ENCODE peak calls at places on chromosomes 13 and 19, in nine cellular contexts. One of them, this sample, is unnamed.

GRCh38 chr13:84097148-84097547 is 214.9 kb upstream of the SLITRK1 start:
- DNase-seq in cardiac muscle cell: no peak
- DNase-seq in stomach: no peak
- DNase-seq in colonic mucosa: no peak
- DNase-seq in heart left ventricle: no peak
- DNase-seq in mucosa of descending colon: no peak
- DNase-seq in right lobe of liver: no peak
- DNase-seq in CD8-positive, alpha-beta T cell: no peak
- DNase-seq in uterus: no peak
- DNase-seq in this sample: no peak

GRCh38 chr19:56601375-56601774 is 6.3 kb downstream of the ZNF71 start:
- DNase-seq in uterus: no peak
- DNase-seq in CD8-positive, alpha-beta T cell: no peak
- DNase-seq in stomach: no peak
- DNase-seq in colonic mucosa: no peak
- DNase-seq in cardiac muscle cell: no peak
- DNase-seq in heart left ventricle: no peak
- DNase-seq in right lobe of liver: no peak
- DNase-seq in mucosa of descending colon: no peak
- DNase-seq in this sample: no peak

GRCh38 chr13:27421101-27421881 is 3.1 kb upstream of the GTF3A start:
- DNase-seq in mucosa of descending colon: no peak
- DNase-seq in heart left ventricle: no peak
- DNase-seq in uterus: no peak
- DNase-seq in stomach: no peak
- DNase-seq in CD8-positive, alpha-beta T cell: no peak
- DNase-seq in colonic mucosa: no peak
- DNase-seq in right lobe of liver: no peak
- DNase-seq in cardiac muscle cell: no peak
- DNase-seq in this sample: no peak

GRCh38 chr13:97145057-97145456 is 77.1 kb upstream of the MBNL2 start:
- DNase-seq in heart left ventricle: no peak
- DNase-seq in colonic mucosa: no peak
- DNase-seq in mucosa of descending colon: no peak
- DNase-seq in right lobe of liver: no peak
- DNase-seq in uterus: no peak
- DNase-seq in CD8-positive, alpha-beta T cell: no peak
- DNase-seq in cardiac muscle cell: no peak
- DNase-seq in stomach: no peak
- DNase-seq in this sample: no peak

GRCh38 chr13:71864981-71865857 is 1.8 kb downstream of the DACH1 start:
- DNase-seq in mucosa of descending colon: peak; percentile 45
- DNase-seq in colonic mucosa: peak; percentile 51
- DNase-seq in CD8-positive, alpha-beta T cell: no peak
- DNase-seq in uterus: peak; percentile 18
- DNase-seq in right lobe of liver: peak; percentile 47
- DNase-seq in cardiac muscle cell: peak; percentile 12
- DNase-seq in heart left ventricle: peak; percentile 28
- DNase-seq in stomach: no peak
- DNase-seq in this sample: no peak

GRCh38 chr13:22625691-22626090 is 555.1 kb upstream of the SGCG start:
- DNase-seq in mucosa of descending colon: no peak
- DNase-seq in colonic mucosa: no peak
- DNase-seq in uterus: no peak
- DNase-seq in cardiac muscle cell: no peak
- DNase-seq in stomach: no peak
- DNase-seq in heart left ventricle: no peak
- DNase-seq in CD8-positive, alpha-beta T cell: no peak
- DNase-seq in right lobe of liver: no peak
- DNase-seq in this sample: no peak

GRCh38 chr19:43966079-43966694 is 15.2 kb downstream of the ZNF221 start:
- DNase-seq in heart left ventricle: no peak
- DNase-seq in uterus: no peak
- DNase-seq in right lobe of liver: no peak
- DNase-seq in stomach: no peak
- DNase-seq in colonic mucosa: no peak
- DNase-seq in CD8-positive, alpha-beta T cell: no peak
- DNase-seq in cardiac muscle cell: peak; percentile 2
- DNase-seq in mucosa of descending colon: no peak
- DNase-seq in this sample: no peak

GRCh38 chr13:19927117-19927734 is 31.3 kb upstream of the ZMYM2 start:
- DNase-seq in CD8-positive, alpha-beta T cell: no peak
- DNase-seq in uterus: no peak
- DNase-seq in cardiac muscle cell: peak; percentile 15
- DNase-seq in right lobe of liver: no peak
- DNase-seq in heart left ventricle: no peak
- DNase-seq in colonic mucosa: no peak
- DNase-seq in stomach: no peak
- DNase-seq in mucosa of descending colon: no peak
- DNase-seq in this sample: no peak

DNA sequence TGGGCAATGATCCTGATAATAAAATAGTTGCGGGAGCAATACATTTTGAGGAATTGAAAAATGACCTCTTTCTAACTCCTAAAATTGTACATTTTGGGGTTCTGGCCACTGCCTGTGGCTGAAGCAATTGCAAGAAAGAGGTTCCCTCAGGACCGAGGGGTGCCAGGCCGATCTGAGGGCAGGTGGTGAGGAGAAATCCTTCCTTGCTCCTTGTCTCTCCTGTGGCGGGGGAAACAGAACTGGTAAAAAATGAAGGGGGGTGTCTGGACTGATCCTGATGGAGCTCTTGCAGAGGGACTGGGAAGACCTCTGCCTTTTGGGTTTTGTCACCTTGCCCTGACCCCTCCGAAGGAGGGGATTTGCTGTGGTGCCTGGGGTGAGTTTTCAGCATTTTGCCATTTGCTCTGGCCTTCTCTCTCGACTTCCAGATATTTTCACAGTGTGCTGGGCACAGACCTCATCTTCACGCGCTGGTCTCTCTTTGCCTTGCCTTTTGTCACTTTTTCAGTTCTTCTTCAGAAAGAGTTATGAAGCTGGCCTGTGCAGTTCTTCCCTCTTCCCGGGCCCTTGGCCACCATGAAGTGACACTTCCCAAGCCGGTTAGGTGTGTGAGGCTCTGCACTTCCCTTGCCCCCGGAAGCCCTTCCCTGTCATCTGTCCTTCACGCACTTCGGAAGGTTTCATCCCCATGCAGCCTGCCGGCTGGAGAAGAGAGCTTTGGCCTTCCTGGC is 22.2 kb downstream of the NFIX start:
- DNase-seq in colonic mucosa: no peak
- DNase-seq in heart left ventricle: no peak
- DNase-seq in cardiac muscle cell: no peak
- DNase-seq in uterus: no peak
- DNase-seq in stomach: no peak
- DNase-seq in mucosa of descending colon: no peak
- DNase-seq in CD8-positive, alpha-beta T cell: no peak
- DNase-seq in right lobe of liver: no peak
- DNase-seq in this sample: no peak
- H3K4me1 ChIP-seq in colonic mucosa: peaks cover 7% of the 10 kb centered on the region
- H3K4me1 ChIP-seq in heart left ventricle: peaks cover 53% of the 10 kb centered on the region
- H3K4me1 ChIP-seq in cardiac muscle cell: no peaks in the 10 kb centered on the region
- H3K4me1 ChIP-seq in uterus: peaks cover 8% of the 10 kb centered on the region
- H3K4me1 ChIP-seq in stomach: peaks cover 99% of the 10 kb centered on the region
- H3K4me1 ChIP-seq in mucosa of descending colon: peaks cover 24% of the 10 kb centered on the region
- H3K4me1 ChIP-seq in CD8-positive, alpha-beta T cell: peaks cover 21% of the 10 kb centered on the region
- H3K4me1 ChIP-seq in right lobe of liver: no peaks in the 10 kb centered on the region
- H3K4me1 ChIP-seq in this sample: peaks cover 93% of the 10 kb centered on the region

DNA sequence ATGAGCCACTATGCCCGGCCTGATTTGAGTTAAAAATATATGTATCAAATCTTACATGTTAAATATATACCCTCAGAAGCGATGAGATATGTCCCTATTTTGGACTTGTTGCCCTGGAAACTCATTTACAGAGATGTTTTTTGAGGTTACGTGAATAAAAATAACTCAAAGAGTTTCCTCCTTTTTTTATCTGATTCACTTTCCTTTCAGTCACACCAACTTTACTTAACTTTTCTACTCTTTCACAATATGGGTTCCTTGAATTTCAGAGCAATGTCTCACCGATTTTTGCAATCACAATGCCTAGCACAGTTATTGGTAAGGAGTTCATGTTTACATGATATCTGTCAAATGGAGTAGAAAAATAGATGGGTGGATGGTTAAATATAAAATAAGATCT is 2.3 kb downstream of the OR7C2 start:
- DNase-seq in uterus: no peak
- DNase-seq in stomach: no peak
- DNase-seq in CD8-positive, alpha-beta T cell: no peak
- DNase-seq in heart left ventricle: no peak
- DNase-seq in colonic mucosa: no peak
- DNase-seq in cardiac muscle cell: peak; percentile 35
- DNase-seq in right lobe of liver: no peak
- DNase-seq in mucosa of descending colon: no peak
- DNase-seq in this sample: no peak
- TF ChIP-seq CTCF in uterus: no peak
- TF ChIP-seq CTCF in stomach: no peak
- TF ChIP-seq CTCF in CD8-positive, alpha-beta T cell: no peak
- TF ChIP-seq CTCF in heart left ventricle: no peak
- TF ChIP-seq CTCF in colonic mucosa: no peak
- TF ChIP-seq CTCF in cardiac muscle cell: no peak
- TF ChIP-seq CTCF in right lobe of liver: no peak
- TF ChIP-seq CTCF in mucosa of descending colon: no peak
- TF ChIP-seq CTCF in this sample: no peak

GRCh38 chr13:31761951-31762350 is 22.6 kb downstream of the RXFP2 start:
- DNase-seq in right lobe of liver: no peak
- DNase-seq in heart left ventricle: no peak
- DNase-seq in mucosa of descending colon: no peak
- DNase-seq in uterus: no peak
- DNase-seq in stomach: no peak
- DNase-seq in colonic mucosa: no peak
- DNase-seq in cardiac muscle cell: no peak
- DNase-seq in CD8-positive, alpha-beta T cell: no peak
- DNase-seq in this sample: no peak
- H3K4me1 ChIP-seq in right lobe of liver: no peaks in the 10 kb centered on the region
- H3K4me1 ChIP-seq in heart left ventricle: no peaks in the 10 kb centered on the region
- H3K4me1 ChIP-seq in mucosa of descending colon: no peaks in the 10 kb centered on the region
- H3K4me1 ChIP-seq in uterus: no peaks in the 10 kb centered on the region
- H3K4me1 ChIP-seq in stomach: no peaks in the 10 kb centered on the region
- H3K4me1 ChIP-seq in colonic mucosa: no peaks in the 10 kb centered on the region
- H3K4me1 ChIP-seq in cardiac muscle cell: no peaks in the 10 kb centered on the region
- H3K4me1 ChIP-seq in CD8-positive, alpha-beta T cell: no peaks in the 10 kb centered on the region
- H3K4me1 ChIP-seq in this sample: no peaks in the 10 kb centered on the region

DNA sequence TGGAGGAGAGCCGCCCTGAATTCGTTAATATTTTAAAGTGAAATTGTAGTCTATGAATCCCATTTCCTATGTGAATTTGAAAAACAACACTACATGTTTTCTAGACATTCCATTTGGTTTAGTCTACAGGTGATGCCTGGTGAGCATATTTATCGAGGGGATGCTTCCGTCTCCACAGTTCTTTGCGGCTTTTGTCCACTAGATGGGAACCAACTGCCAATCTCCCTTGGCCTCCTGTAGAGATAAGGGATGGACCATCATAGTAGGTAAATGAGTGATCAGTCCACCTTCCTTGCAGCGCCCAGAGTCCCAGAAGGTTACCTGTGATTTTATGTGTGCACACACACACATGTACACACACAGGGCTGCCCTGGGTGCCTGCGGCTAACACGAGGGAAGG is 289.8 kb upstream of the SOX21 start:
- DNase-seq in uterus: no peak
- DNase-seq in heart left ventricle: no peak
- DNase-seq in right lobe of liver: no peak
- DNase-seq in mucosa of descending colon: no peak
- DNase-seq in CD8-positive, alpha-beta T cell: no peak
- DNase-seq in colonic mucosa: no peak
- DNase-seq in cardiac muscle cell: no peak
- DNase-seq in stomach: no peak
- DNase-seq in this sample: no peak
- TF ChIP-seq CTCF in uterus: no peak
- TF ChIP-seq CTCF in heart left ventricle: no peak
- TF ChIP-seq CTCF in right lobe of liver: no peak
- TF ChIP-seq CTCF in mucosa of descending colon: no peak
- TF ChIP-seq CTCF in CD8-positive, alpha-beta T cell: no peak
- TF ChIP-seq CTCF in colonic mucosa: no peak
- TF ChIP-seq CTCF in cardiac muscle cell: no peak
- TF ChIP-seq CTCF in stomach: no peak
- TF ChIP-seq CTCF in this sample: no peak

DNA sequence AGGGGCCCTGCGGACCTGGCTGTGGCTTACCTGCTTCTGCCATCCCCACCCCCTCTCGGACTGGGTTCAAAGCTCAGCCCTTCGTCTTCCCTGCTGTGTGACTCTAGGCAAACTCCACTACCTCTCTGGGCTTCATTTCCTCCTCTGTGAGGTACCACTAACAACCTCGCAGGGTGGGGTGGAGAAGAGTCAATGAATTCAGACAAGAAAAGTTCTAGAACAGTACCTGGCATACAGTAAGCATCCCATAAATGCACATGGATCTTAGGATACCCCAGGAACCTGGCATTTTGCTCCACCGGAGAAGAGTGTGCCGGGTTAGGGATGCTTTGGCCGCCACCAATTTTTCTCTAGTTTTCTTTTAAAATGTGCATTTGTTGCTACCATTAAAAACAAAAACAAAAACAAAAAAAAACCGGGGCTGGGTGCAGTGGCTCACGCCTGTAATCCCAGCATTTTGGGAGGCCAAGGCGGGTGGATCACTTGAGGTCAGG is 3.4 kb downstream of the TLE5 start:
- DNase-seq in stomach: no peak
- DNase-seq in heart left ventricle: no peak
- DNase-seq in uterus: no peak
- DNase-seq in colonic mucosa: no peak
- DNase-seq in CD8-positive, alpha-beta T cell: no peak
- DNase-seq in cardiac muscle cell: no peak
- DNase-seq in mucosa of descending colon: no peak
- DNase-seq in right lobe of liver: no peak
- DNase-seq in this sample: no peak
- H3K4me1 ChIP-seq in stomach: peaks cover 82% of the 10 kb centered on the region
- H3K4me1 ChIP-seq in heart left ventricle: peaks cover 28% of the 10 kb centered on the region
- H3K4me1 ChIP-seq in uterus: peaks cover 8% of the 10 kb centered on the region
- H3K4me1 ChIP-seq in colonic mucosa: no peaks in the 10 kb centered on the region
- H3K4me1 ChIP-seq in CD8-positive, alpha-beta T cell: peaks cover 79% of the 10 kb centered on the region
- H3K4me1 ChIP-seq in cardiac muscle cell: peaks cover 12% of the 10 kb centered on the region
- H3K4me1 ChIP-seq in mucosa of descending colon: peaks cover 26% of the 10 kb centered on the region
- H3K4me1 ChIP-seq in right lobe of liver: no peaks in the 10 kb centered on the region
- H3K4me1 ChIP-seq in this sample: peaks cover 40% of the 10 kb centered on the region

DNA sequence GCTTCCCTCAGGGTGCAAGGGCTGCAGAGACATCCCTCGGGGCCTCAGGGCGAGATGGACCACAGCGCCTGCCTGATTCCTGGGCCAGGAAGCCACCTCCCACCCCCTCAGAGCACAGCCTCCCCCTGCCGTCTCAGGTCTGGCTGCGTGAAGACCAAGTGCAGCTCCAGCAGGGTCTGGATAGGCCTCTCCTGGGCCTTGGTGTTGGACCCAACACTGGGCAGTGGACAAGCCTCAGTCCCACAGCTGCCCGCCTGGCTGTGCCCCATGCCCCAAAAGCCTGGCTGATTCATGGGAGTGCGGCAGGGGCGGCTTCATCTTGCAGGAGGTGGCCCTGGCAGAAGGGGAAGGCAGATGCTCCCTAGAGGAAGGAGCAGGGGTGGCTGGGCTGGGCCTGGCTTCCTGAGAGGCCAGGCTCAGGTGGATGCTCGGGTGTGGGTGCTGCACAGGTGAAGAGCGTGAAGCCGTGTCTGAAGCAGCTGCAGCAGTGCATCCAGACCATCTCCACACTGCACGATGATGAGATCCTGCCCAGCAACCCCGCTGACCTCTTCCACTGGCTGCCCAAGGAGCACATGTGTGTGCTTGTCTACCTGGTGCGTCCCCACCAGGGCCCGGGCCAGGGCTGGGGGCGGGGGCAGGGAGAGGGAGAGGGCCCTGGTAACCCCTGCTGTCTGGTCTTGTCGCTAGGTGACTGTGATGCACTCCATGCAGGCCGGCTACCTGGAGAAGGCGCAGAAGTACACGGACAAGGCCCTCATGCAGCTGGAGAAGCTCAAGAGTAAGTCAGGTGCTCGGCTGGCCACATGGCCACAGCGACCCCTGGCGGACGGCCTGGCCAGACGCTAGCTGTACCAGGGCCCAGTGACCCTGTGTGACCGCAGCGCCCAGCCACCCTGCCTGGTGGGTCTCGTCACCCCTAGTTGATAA is 21.7 kb downstream of the MAU2 start:
- DNase-seq in mucosa of descending colon: peak; percentile 73
- DNase-seq in uterus: peak; percentile 48
- DNase-seq in colonic mucosa: peak; percentile 68
- DNase-seq in cardiac muscle cell: peak; percentile 70
- DNase-seq in stomach: peak; percentile 76
- DNase-seq in right lobe of liver: peak; percentile 74
- DNase-seq in heart left ventricle: peak; percentile 60
- DNase-seq in CD8-positive, alpha-beta T cell: no peak
- DNase-seq in this sample: no peak
- TF ChIP-seq CTCF in mucosa of descending colon: peak; percentile 64
- TF ChIP-seq CTCF in uterus: peak; percentile 47
- TF ChIP-seq CTCF in colonic mucosa: peak; percentile 86
- TF ChIP-seq CTCF in cardiac muscle cell: peak; percentile 92
- TF ChIP-seq CTCF in stomach: peak; percentile 67
- TF ChIP-seq CTCF in right lobe of liver: peak; percentile 87
- TF ChIP-seq CTCF in heart left ventricle: peak; percentile 83
- TF ChIP-seq CTCF in CD8-positive, alpha-beta T cell: no peak
- TF ChIP-seq CTCF in this sample: peak; percentile 87